ENCODE peak calls at places on chromosomes 7 and 10, in nine cellular contexts. S is posterior vena cava; L is Daoy; Q is occipital lobe; Z is SHP77; N is activated T-cell treated with anti-CD3 and anti-CD28 coated beads, Interleukin-2, amount 50 U/mL, for 24 hours; P is NCI-H1105 treated with DMSO at 0.1 percent for 48 hours; B is CD4-positive, alpha-beta T cell; T is posterior cingulate gyrus. E is an unnamed sample.
A peak's percentile ranks its signal among the peaks of the same experiment; 100 is the strongest.

GRCh38 chr7:134016223-134016941 is 110.8 kb upstream of the LRGUK start:
- DNase-seq in Q (no peak), L (peak; percentile 43), P (peak; percentile 65), T (peak; percentile 43), Z (peak; percentile 11), S (no peak), B (no peak), N (no peak), E (peak; percentile 25)

GRCh38 chr7:34696415-34696814 is 38.4 kb downstream of the NPSR1 start:
- DNase-seq in Z (no peak), Q (no peak), N (no peak), S (no peak), T (no peak), L (no peak), P (no peak), B (no peak), E (no peak)

GRCh38 chr10:510415-510881 is 179.0 kb downstream of the DIP2C start:
- DNase-seq in N (no peak), Z (no peak), T (no peak), Q (peak; percentile 39), P (peak; percentile 92), S (peak; percentile 80), B (no peak), L (no peak), E (no peak)

GRCh38 chr10:11325817-11326216 is 285.6 kb downstream of the USP6NL start:
- DNase-seq in N (no peak), P (no peak), Z (no peak), Q (no peak), S (no peak), L (no peak), B (no peak), T (no peak), E (no peak)

GRCh38 chr7:151745090-151745638 is 131.8 kb downstream of the PRKAG2 start:
- DNase-seq in B (no peak), P (no peak), N (peak; percentile 47), L (peak; percentile 91), T (no peak), Z (peak; percentile 23), Q (no peak), S (peak; percentile 89), E (no peak)

GRCh38 chr10:83908987-83909386 is 230.3 kb upstream of the GHITM start:
- DNase-seq in B (no peak), T (no peak), P (no peak), L (no peak), Z (no peak), Q (no peak), N (no peak), S (no peak), E (no peak)

GRCh38 chr7:45703373-45703821 is 129.2 kb downstream of the ADCY1 start:
- DNase-seq in S (peak; percentile 77), Z (no peak), P (no peak), N (peak; percentile 1), T (no peak), L (no peak), Q (no peak), B (no peak), E (no peak)

GRCh38 chr7:157484411-157485081 is 147.7 kb downstream of the DNAJB6 start:
- DNase-seq in L (no peak), T (no peak), Q (no peak), S (no peak), B (no peak), N (no peak), Z (no peak), P (no peak), E (no peak)

GRCh38 chr7:51244890-51245289 is 71.7 kb downstream of the COBL start:
- DNase-seq in L (no peak), T (no peak), P (no peak), B (no peak), S (no peak), Z (no peak), Q (no peak), N (no peak), E (no peak)

GRCh38 chr10:126561499-126562208 is 108.8 kb downstream of the C10orf90 start:
- DNase-seq in S (no peak), T (peak; percentile 60), P (no peak), L (no peak), Q (peak; percentile 71), N (no peak), B (no peak), Z (no peak), E (no peak)